ENCODE peak calls at places on chromosomes 6 and 20, in six cellular contexts. One of them, this sample, is unnamed.

GRCh38 chr6:40543776-40544175 is 43.4 kb downstream of the LRFN2 start:
- DNase-seq in DND-41: no peak
- DNase-seq in MM.1S: no peak
- DNase-seq in MCF 10A: no peak
- DNase-seq in mammary epithelial cell: no peak
- DNase-seq in neuronal stem cell: no peak
- DNase-seq in this sample: no peak

GRCh38 chr6:157172830-157173536 is 150.3 kb downstream of the TMEM242 start:
- DNase-seq in MCF 10A: no peak
- DNase-seq in MM.1S: no peak
- DNase-seq in DND-41: no peak
- DNase-seq in neuronal stem cell: no peak
- DNase-seq in mammary epithelial cell: no peak
- DNase-seq in this sample: no peak

GRCh38 chr6:108760158-108761050 is 87.8 kb upstream of the ARMC2 start:
- DNase-seq in MCF 10A: no peak
- DNase-seq in DND-41: no peak
- DNase-seq in MM.1S: no peak
- DNase-seq in neuronal stem cell: no peak
- DNase-seq in mammary epithelial cell: no peak
- DNase-seq in this sample: no peak

GRCh38 chr6:135583256-135583758 is 85.8 kb upstream of the AHI1 start:
- DNase-seq in neuronal stem cell: no peak
- DNase-seq in mammary epithelial cell: no peak
- DNase-seq in MM.1S: no peak
- DNase-seq in MCF 10A: no peak
- DNase-seq in DND-41: no peak
- DNase-seq in this sample: no peak

GRCh38 chr6:170178561-170179477 is 112.1 kb downstream of the DLL1 start:
- DNase-seq in MM.1S: no peak
- DNase-seq in MCF 10A: peak; percentile 97
- DNase-seq in neuronal stem cell: no peak
- DNase-seq in DND-41: no peak
- DNase-seq in mammary epithelial cell: peak; percentile 69
- DNase-seq in this sample: peak; percentile 84

GRCh38 chr20:38113401-38114325 is 51.4 kb downstream of the TGM2 start:
- DNase-seq in DND-41: peak; percentile 19
- DNase-seq in MCF 10A: peak; percentile 54
- DNase-seq in neuronal stem cell: no peak
- DNase-seq in MM.1S: peak; percentile 9
- DNase-seq in mammary epithelial cell: no peak
- DNase-seq in this sample: peak; percentile 91

GRCh38 chr6:106574729-106575458 is 54.4 kb downstream of the RTN4IP1 start:
- DNase-seq in MM.1S: no peak
- DNase-seq in MCF 10A: peak; percentile 57
- DNase-seq in neuronal stem cell: peak; percentile 31
- DNase-seq in mammary epithelial cell: peak; percentile 48
- DNase-seq in DND-41: no peak
- DNase-seq in this sample: peak; percentile 75

GRCh38 chr20:49750611-49751396 is 37.1 kb upstream of the B4GALT5 start:
- DNase-seq in MM.1S: peak; percentile 96
- DNase-seq in mammary epithelial cell: no peak
- DNase-seq in neuronal stem cell: no peak
- DNase-seq in MCF 10A: no peak
- DNase-seq in DND-41: peak; percentile 43
- DNase-seq in this sample: no peak

GRCh38 chr20:5933802-5934436 is 16.4 kb downstream of the TRMT6 start:
- DNase-seq in neuronal stem cell: no peak
- DNase-seq in MM.1S: peak; percentile 20
- DNase-seq in DND-41: no peak
- DNase-seq in mammary epithelial cell: no peak
- DNase-seq in MCF 10A: peak; percentile 56
- DNase-seq in this sample: no peak

GRCh38 chr20:37596890-37597539 is 69.3 kb upstream of the BLCAP start:
- DNase-seq in MCF 10A: no peak
- DNase-seq in mammary epithelial cell: no peak
- DNase-seq in DND-41: no peak
- DNase-seq in MM.1S: no peak
- DNase-seq in neuronal stem cell: no peak
- DNase-seq in this sample: no peak

GRCh38 chr6:16060039-16060438 is 68.8 kb upstream of the MYLIP start:
- DNase-seq in MM.1S: no peak
- DNase-seq in neuronal stem cell: no peak
- DNase-seq in mammary epithelial cell: no peak
- DNase-seq in MCF 10A: no peak
- DNase-seq in DND-41: no peak
- DNase-seq in this sample: no peak

GRCh38 chr6:155528982-155529453 is 73.4 kb upstream of the NOX3 start:
- DNase-seq in MM.1S: no peak
- DNase-seq in MCF 10A: peak; percentile 85
- DNase-seq in neuronal stem cell: no peak
- DNase-seq in DND-41: no peak
- DNase-seq in mammary epithelial cell: peak; percentile 89
- DNase-seq in this sample: no peak

GRCh38 chr6:113120577-113121285 is 736.4 kb upstream of the MARCKS start:
- DNase-seq in neuronal stem cell: no peak
- DNase-seq in MCF 10A: peak; percentile 89
- DNase-seq in DND-41: no peak
- DNase-seq in mammary epithelial cell: peak; percentile 97
- DNase-seq in MM.1S: no peak
- DNase-seq in this sample: no peak

GRCh38 chr6:169093770-169094553 is 159.7 kb downstream of the THBS2 start:
- DNase-seq in DND-41: no peak
- DNase-seq in MCF 10A: no peak
- DNase-seq in neuronal stem cell: no peak
- DNase-seq in MM.1S: no peak
- DNase-seq in mammary epithelial cell: no peak
- DNase-seq in this sample: peak; percentile 77

GRCh38 chr20:59835448-59836395 is 97.7 kb downstream of the SYCP2 start:
- DNase-seq in DND-41: peak; percentile 30
- DNase-seq in MM.1S: no peak
- DNase-seq in MCF 10A: peak; percentile 81
- DNase-seq in mammary epithelial cell: peak; percentile 68
- DNase-seq in neuronal stem cell: peak; percentile 49
- DNase-seq in this sample: peak; percentile 86

GRCh38 chr6:52089758-52090348 is 2.4 kb upstream of the PKHD1 start:
- DNase-seq in neuronal stem cell: no peak
- DNase-seq in mammary epithelial cell: peak; percentile 86
- DNase-seq in MCF 10A: peak; percentile 87
- DNase-seq in MM.1S: no peak
- DNase-seq in DND-41: peak; percentile 50
- DNase-seq in this sample: peak; percentile 60

GRCh38 chr20:61312909-61313308 is 60.8 kb downstream of the CDH4 start:
- DNase-seq in neuronal stem cell: no peak
- DNase-seq in mammary epithelial cell: no peak
- DNase-seq in DND-41: no peak
- DNase-seq in MM.1S: no peak
- DNase-seq in MCF 10A: no peak
- DNase-seq in this sample: no peak

This sample was measured in esophagus muscularis mucosa.